ENCODE peak calls at places on chromosomes 1 and 21, in six cellular contexts. L is dorsolateral prefrontal cortex; R is PC-3; N is GM06990; C is CD8-positive, alpha-beta T cell; X is GM12865. T is an unnamed sample.

GRCh38 chr1:19086176-19086875 is 123.7 kb downstream of the UBR4 start:
- DNase-seq in L (peak; percentile 69), R (no peak), N (no peak), C (no peak), X (no peak), T (no peak)

GRCh38 chr1:206770531-206771352 is at the start of gene IL19:
- DNase-seq in L (no peak), R (peak; percentile 38), N (peak; percentile 48), C (peak; percentile 24), X (peak; percentile 90), T (no peak)

GRCh38 chr1:91012196-91012595 is 9.6 kb downstream of the ZNF644 start:
- DNase-seq in L (no peak), R (no peak), N (no peak), C (no peak), X (no peak), T (no peak)

GRCh38 chr1:46948629-46949282 is 7.5 kb upstream of the CYP4A11 start:
- DNase-seq in L (no peak), R (peak; percentile 67), N (no peak), C (no peak), X (no peak), T (no peak)

GRCh38 chr1:42518894-42519293 is 55.8 kb downstream of the CCDC30 start:
- DNase-seq in L (no peak), R (no peak), N (no peak), C (no peak), X (no peak), T (no peak)

GRCh38 chr1:176479920-176480319 is 16.9 kb downstream of the PAPPA2 start:
- DNase-seq in L (no peak), R (no peak), N (no peak), C (no peak), X (no peak), T (no peak)

GRCh38 chr1:9292361-9293240 is at the start of gene SPSB1:
- DNase-seq in L (peak; percentile 19), R (peak; percentile 78), N (peak; percentile 76), C (peak; percentile 66), X (peak; percentile 84), T (peak; percentile 88)

GRCh38 chr1:19166066-19166465 is 44.0 kb downstream of the UBR4 start:
- DNase-seq in L (no peak), R (no peak), N (no peak), C (no peak), X (peak; percentile 35), T (no peak)

GRCh38 chr1:101198842-101199636 is 37.8 kb upstream of the S1PR1 start:
- DNase-seq in L (no peak), R (no peak), N (no peak), C (no peak), X (peak; percentile 90), T (peak; percentile 74)

GRCh38 chr1:164733070-164733469 is 174.1 kb downstream of the PBX1 start:
- DNase-seq in L (no peak), R (peak; percentile 63), N (no peak), C (no peak), X (no peak), T (no peak)

GRCh38 chr1:94083653-94084052 is 37.3 kb downstream of the ABCA4 start:
- DNase-seq in L (peak; percentile 77), R (no peak), N (no peak), C (no peak), X (no peak), T (no peak)

GRCh38 chr1:152926091-152926490 is 17.7 kb downstream of the IVL start:
- DNase-seq in L (no peak), R (peak; percentile 78), N (no peak), C (no peak), X (peak; percentile 67), T (peak; percentile 51)

GRCh38 chr1:41448831-41449230 is 35.7 kb downstream of the EDN2 start:
- DNase-seq in L (no peak), R (no peak), N (no peak), C (no peak), X (no peak), T (no peak)

GRCh38 chr21:46068516-46069079 is 29.3 kb upstream of the COL6A2 start:
- DNase-seq in L (no peak), R (no peak), N (no peak), C (no peak), X (no peak), T (no peak)

GRCh38 chr1:244231572-244232315 is 180.7 kb downstream of the ZBTB18 start:
- DNase-seq in L (no peak), R (peak; percentile 79), N (no peak), C (no peak), X (no peak), T (no peak)

GRCh38 chr1:10903421-10903820 is 107.0 kb upstream of the CASZ1 start:
- DNase-seq in L (no peak), R (no peak), N (no peak), C (no peak), X (no peak), T (no peak)

GRCh38 chr1:17579951-17580939 is 40.7 kb downstream of the ARHGEF10L start:
- DNase-seq in L (no peak), R (no peak), N (no peak), C (no peak), X (no peak), T (peak; percentile 44)

GRCh38 chr1:116330342-116330652 is 42.7 kb upstream of the ATP1A1 start:
- DNase-seq in L (no peak), R (peak; percentile 71), N (no peak), C (no peak), X (peak; percentile 21), T (no peak)

GRCh38 chr21:39720126-39720778 is 24.7 kb upstream of the IGSF5 start:
- DNase-seq in L (no peak), R (peak; percentile 31), N (no peak), C (no peak), X (no peak), T (no peak)
- TF ChIP-seq CTCF in L (no peak), R (no peak), N (no peak), C (no peak), X (no peak), T (no peak)

DNA sequence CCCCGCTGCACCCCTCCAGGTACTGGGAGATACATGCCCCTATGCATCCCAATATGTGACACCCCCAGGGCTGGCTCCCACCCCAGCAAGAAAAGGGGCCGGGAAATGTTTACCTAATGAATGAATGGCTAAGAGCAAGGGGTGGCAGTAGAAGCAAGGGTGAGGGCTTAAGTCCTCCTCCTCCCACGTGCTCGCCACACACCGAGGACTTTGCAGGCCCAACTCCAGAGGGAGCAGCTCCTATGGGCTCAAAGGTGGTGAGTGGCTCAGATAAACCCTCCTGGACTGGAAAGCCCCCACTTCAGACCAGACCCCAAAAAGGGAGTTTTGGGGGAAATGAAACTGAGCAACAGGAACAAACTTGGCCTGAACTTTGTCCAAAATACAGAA is 11.4 kb downstream of the SLC45A3 start:
- DNase-seq in L (no peak), R (no peak), N (peak; percentile 67), C (no peak), X (peak; percentile 82), T (peak; percentile 82)
- TF ChIP-seq CTCF in L (no peak), R (no peak), N (peak; percentile 28), C (no peak), X (no peak), T (no peak)

DNA sequence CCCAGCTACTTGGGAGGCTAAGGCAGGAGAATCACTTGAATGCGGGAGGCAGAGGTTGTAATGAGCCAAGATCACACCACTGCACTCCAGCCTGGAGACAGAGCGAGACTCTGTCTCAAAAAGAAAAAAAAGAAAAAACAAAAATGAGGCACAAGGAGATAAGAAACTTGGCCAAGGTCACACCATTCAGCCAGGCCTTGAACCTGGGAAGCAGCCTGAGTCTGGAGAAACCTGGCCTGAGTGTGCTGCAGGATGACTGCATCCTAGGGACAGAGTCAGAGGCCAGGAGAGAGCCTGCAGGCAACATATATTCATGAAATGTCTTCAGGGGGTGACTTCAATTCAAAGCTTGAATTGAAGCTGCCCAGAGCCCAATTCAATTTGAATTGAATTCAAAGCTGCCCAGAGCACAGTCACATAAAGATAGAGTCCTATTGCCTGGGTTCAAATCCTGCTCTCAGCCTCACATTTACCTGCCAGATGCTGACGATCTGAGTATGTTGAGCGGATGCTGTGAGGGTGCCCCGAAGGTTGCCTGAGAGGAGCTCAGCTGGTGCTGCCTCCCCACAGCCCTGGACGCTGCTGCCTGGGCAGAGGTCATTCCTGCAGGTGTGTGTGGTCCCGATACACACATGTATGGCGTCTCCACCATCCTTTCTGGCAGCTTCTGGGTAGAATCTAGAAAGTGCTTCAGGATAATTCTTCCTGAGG is 307.7 kb downstream of the AJAP1 start:
- DNase-seq in L (no peak), R (no peak), N (no peak), C (no peak), X (no peak), T (no peak)
- TF ChIP-seq CTCF in L (no peak), R (no peak), N (no peak), C (no peak), X (no peak), T (no peak)

GRCh38 chr1:7346070-7346596 is 425.0 kb upstream of the VAMP3 start:
- DNase-seq in L (no peak), R (no peak), N (no peak), C (no peak), X (no peak), T (no peak)
- TF ChIP-seq CTCF in L (no peak), R (peak; percentile 22), N (no peak), C (no peak), X (no peak), T (no peak)

GRCh38 chr1:171566467-171566866 is 55.6 kb upstream of the MYOCOS start:
- DNase-seq in L (no peak), R (peak; percentile 55), N (no peak), C (no peak), X (no peak), T (no peak)
- TF ChIP-seq CTCF in L (no peak), R (peak; percentile 82), N (no peak), C (no peak), X (no peak), T (no peak)

T was measured in GM20000.